ENCODE peak calls at places on chromosomes 16 and 17, in nine cellular contexts. R is HTR-8/SVneo; Z is natural killer cell treated with Interleukin-12 subunit alpha and Interleukin-12 subunit beta and Interleukin-15 and Interleukin-18, amount 100 ng/mL, for 72 hours; Q is neural progenitor cell; A is NCI-H1694 treated with DMSO at 0.1 percent for 48 hours; N is mesothelial cell of epicardium; D is activated CD4-positive, alpha-beta T cell treated with anti-CD3 and anti-CD28 coated beads for 24 hours; O is activated T-helper 1 cell treated with anti-CD3 and anti-CD28 coated beads, Interleukin-2, amount 50 U/mL, for 16 hours; K is stimulated activated CD8-positive, alpha-beta memory T cell treated with anti-CD3 and anti-CD28 coated beads, Interleukin-7, amount 100 ng/mL, for 1 hour. I is an unnamed sample.

GRCh38 chr16:56812884-56813283 is 52.1 kb upstream of the SLC12A3 start:
- DNase-seq in O (no peak), R (no peak), A (no peak), D (no peak), Q (no peak), Z (no peak), N (no peak), K (no peak), I (no peak)

GRCh38 chr17:47915667-47916242 is 19.7 kb downstream of the SP2 start:
- DNase-seq in A (no peak), Z (no peak), R (no peak), O (no peak), D (no peak), Q (no peak), K (no peak), N (no peak), I (no peak)

GRCh38 chr17:80999224-81000088 is 7.8 kb downstream of the CHMP6 start:
- DNase-seq in Q (no peak), D (no peak), A (no peak), N (no peak), O (no peak), Z (no peak), R (no peak), K (no peak), I (no peak)

GRCh38 chr17:59783221-59784016 is 76.0 kb downstream of the VMP1 start:
- DNase-seq in D (no peak), Q (no peak), K (no peak), Z (no peak), N (no peak), A (no peak), O (no peak), R (no peak), I (no peak)

GRCh38 chr16:84423416-84423837 is 55.1 kb downstream of the ATP2C2 start:
- DNase-seq in Z (no peak), O (no peak), R (no peak), K (no peak), D (no peak), Q (no peak), A (peak), N (no peak), I (no peak)

GRCh38 chr16:86585821-86586611 is 7.7 kb downstream of the FOXL1 start:
- DNase-seq in N (no peak), O (no peak), Z (no peak), R (no peak), A (no peak), K (no peak), D (no peak), Q (no peak), I (no peak)

GRCh38 chr16:19419691-19420060 is 2.0 kb downstream of the TMC5 start:
- DNase-seq in D (no peak), Q (no peak), A (no peak), N (no peak), Z (no peak), K (no peak), O (no peak), R (peak), I (no peak)

GRCh38 chr17:1650731-1651558 is 1.3 kb upstream of the RILP start:
- DNase-seq in D (no peak), A (no peak), Q (no peak), K (no peak), O (no peak), R (no peak), N (no peak), Z (no peak), I (no peak)

GRCh38 chr16:2971134-2971984 is 2.2 kb downstream of the PAQR4 start:
- DNase-seq in Q (no peak), O (no peak), A (no peak), R (no peak), D (no peak), K (no peak), Z (no peak), N (no peak), I (no peak)

GRCh38 chr17:40331743-40332641 is 23.0 kb downstream of the RARA start:
- DNase-seq in N (no peak), A (no peak), K (no peak), D (no peak), R (no peak), Q (no peak), Z (no peak), O (no peak), I (no peak)

GRCh38 chr17:41868568-41868967 is 3.3 kb upstream of the KLHL11 start:
- DNase-seq in Z (no peak), D (no peak), O (no peak), K (no peak), Q (no peak), A (no peak), R (no peak), N (no peak), I (no peak)

GRCh38 chr16:87266846-87267245 is 50.3 kb downstream of the C16orf95 start:
- DNase-seq in A (no peak), O (no peak), K (no peak), R (no peak), N (no peak), D (no peak), Z (no peak), Q (no peak), I (no peak)

GRCh38 chr16:3650631-3651265 is 3.7 kb upstream of the DNASE1 start:
- DNase-seq in Q (no peak), N (no peak), K (no peak), O (no peak), D (no peak), Z (peak), R (no peak), A (no peak), I (no peak)

GRCh38 chr17:49898547-49899490 is 51.0 kb upstream of the TAC4 start:
- DNase-seq in Q (peak), Z (no peak), D (no peak), N (no peak), K (no peak), O (no peak), R (peak), A (no peak), I (no peak)

GRCh38 chr17:5706835-5707234 is 122.5 kb upstream of the NLRP1 start:
- DNase-seq in O (peak), Z (peak), A (peak), N (peak), K (peak), D (peak), R (peak), Q (peak), I (peak)

GRCh38 chr16:51734220-51734619 is 583.1 kb upstream of the SALL1 start:
- DNase-seq in D (no peak), Q (no peak), Z (no peak), N (no peak), A (no peak), K (no peak), O (no peak), R (no peak), I (no peak)